ENCODE peak calls at places on chromosome 22, in seven cellular contexts. One of them, this sample, is unnamed.

GRCh38 chr22:30036656-30037055 is 43.6 kb upstream of the HORMAD2 start:
- DNase-seq in fibroblast of mammary gland: no peak
- DNase-seq in WTC11: no peak
- DNase-seq in tibial artery: no peak
- DNase-seq in natural killer cell: no peak
- DNase-seq in A549: no peak
- DNase-seq in GM12865: no peak
- DNase-seq in this sample: no peak

GRCh38 chr22:43206515-43207161 is 19.7 kb upstream of the TTLL12 start:
- DNase-seq in fibroblast of mammary gland: no peak
- DNase-seq in WTC11: no peak
- DNase-seq in tibial artery: no peak
- DNase-seq in natural killer cell: no peak
- DNase-seq in A549: no peak
- DNase-seq in GM12865: no peak
- DNase-seq in this sample: no peak

GRCh38 chr22:29116397-29117123 is 43.7 kb downstream of the KREMEN1 start:
- DNase-seq in fibroblast of mammary gland: no peak
- DNase-seq in WTC11: no peak
- DNase-seq in tibial artery: no peak
- DNase-seq in natural killer cell: no peak
- DNase-seq in A549: no peak
- DNase-seq in GM12865: no peak
- DNase-seq in this sample: no peak

GRCh38 chr22:26429458-26430238 is 588 bp downstream of the ASPHD2 start:
- DNase-seq in fibroblast of mammary gland: no peak
- DNase-seq in WTC11: peak
- DNase-seq in tibial artery: no peak
- DNase-seq in natural killer cell: no peak
- DNase-seq in A549: no peak
- DNase-seq in GM12865: peak
- DNase-seq in this sample: no peak

GRCh38 chr22:33883961-33884808 is 36.1 kb downstream of the LARGE1 start:
- DNase-seq in fibroblast of mammary gland: no peak
- DNase-seq in WTC11: no peak
- DNase-seq in tibial artery: no peak
- DNase-seq in natural killer cell: no peak
- DNase-seq in A549: no peak
- DNase-seq in GM12865: peak
- DNase-seq in this sample: no peak

GRCh38 chr22:30878516-30879365 is 89.8 kb downstream of the MORC2 start:
- DNase-seq in fibroblast of mammary gland: no peak
- DNase-seq in WTC11: no peak
- DNase-seq in tibial artery: no peak
- DNase-seq in natural killer cell: no peak
- DNase-seq in A549: no peak
- DNase-seq in GM12865: no peak
- DNase-seq in this sample: no peak

GRCh38 chr22:31313366-31314147 is 21.3 kb upstream of the PIK3IP1 start:
- DNase-seq in fibroblast of mammary gland: peak
- DNase-seq in WTC11: peak
- DNase-seq in tibial artery: peak
- DNase-seq in natural killer cell: peak
- DNase-seq in A549: peak
- DNase-seq in GM12865: peak
- DNase-seq in this sample: no peak

GRCh38 chr22:35604671-35605457 is 12.3 kb downstream of the MB start:
- DNase-seq in fibroblast of mammary gland: no peak
- DNase-seq in WTC11: no peak
- DNase-seq in tibial artery: no peak
- DNase-seq in natural killer cell: no peak
- DNase-seq in A549: no peak
- DNase-seq in GM12865: no peak
- DNase-seq in this sample: no peak

GRCh38 chr22:24875862-24876506 is 70.0 kb downstream of the SGSM1 start:
- DNase-seq in fibroblast of mammary gland: no peak
- DNase-seq in WTC11: peak
- DNase-seq in tibial artery: no peak
- DNase-seq in natural killer cell: no peak
- DNase-seq in A549: no peak
- DNase-seq in GM12865: peak
- DNase-seq in this sample: no peak

GRCh38 chr22:24969588-24970301 is 17.2 kb downstream of the KIAA1671 start:
- DNase-seq in fibroblast of mammary gland: no peak
- DNase-seq in WTC11: no peak
- DNase-seq in tibial artery: peak
- DNase-seq in natural killer cell: no peak
- DNase-seq in A549: no peak
- DNase-seq in GM12865: no peak
- DNase-seq in this sample: no peak

GRCh38 chr22:27879923-27880322 is 39.1 kb downstream of the PITPNB start:
- DNase-seq in fibroblast of mammary gland: peak
- DNase-seq in WTC11: no peak
- DNase-seq in tibial artery: no peak
- DNase-seq in natural killer cell: no peak
- DNase-seq in A549: peak
- DNase-seq in GM12865: peak
- DNase-seq in this sample: no peak

GRCh38 chr22:31279821-31280496 is 12.3 kb downstream of the PIK3IP1 start:
- DNase-seq in fibroblast of mammary gland: no peak
- DNase-seq in WTC11: no peak
- DNase-seq in tibial artery: no peak
- DNase-seq in natural killer cell: no peak
- DNase-seq in A549: no peak
- DNase-seq in GM12865: no peak
- DNase-seq in this sample: no peak

GRCh38 chr22:31378123-31378522 is 21.3 kb upstream of the DRG1 start:
- DNase-seq in fibroblast of mammary gland: no peak
- DNase-seq in WTC11: no peak
- DNase-seq in tibial artery: no peak
- DNase-seq in natural killer cell: no peak
- DNase-seq in A549: no peak
- DNase-seq in GM12865: no peak
- DNase-seq in this sample: no peak

GRCh38 chr22:27880778-27881394 is 38.2 kb downstream of the PITPNB start:
- DNase-seq in fibroblast of mammary gland: peak
- DNase-seq in WTC11: no peak
- DNase-seq in tibial artery: no peak
- DNase-seq in natural killer cell: no peak
- DNase-seq in A549: peak
- DNase-seq in GM12865: peak
- DNase-seq in this sample: no peak

GRCh38 chr22:25027052-25027525 is 74.6 kb downstream of the KIAA1671 start:
- DNase-seq in fibroblast of mammary gland: no peak
- DNase-seq in WTC11: no peak
- DNase-seq in tibial artery: no peak
- DNase-seq in natural killer cell: no peak
- DNase-seq in A549: no peak
- DNase-seq in GM12865: no peak
- DNase-seq in this sample: no peak

GRCh38 chr22:26805131-26805530 is 147.7 kb downstream of the MIAT start:
- DNase-seq in fibroblast of mammary gland: no peak
- DNase-seq in WTC11: no peak
- DNase-seq in tibial artery: no peak
- DNase-seq in natural killer cell: no peak
- DNase-seq in A549: no peak
- DNase-seq in GM12865: no peak
- DNase-seq in this sample: no peak

GRCh38 chr22:28172948-28173360 is 253.9 kb upstream of the PITPNB start:
- DNase-seq in fibroblast of mammary gland: no peak
- DNase-seq in WTC11: no peak
- DNase-seq in tibial artery: no peak
- DNase-seq in natural killer cell: no peak
- DNase-seq in A549: no peak
- DNase-seq in GM12865: no peak
- DNase-seq in this sample: no peak

GRCh38 chr22:25475554-25476022 is 88.9 kb upstream of the GRK3 start:
- DNase-seq in fibroblast of mammary gland: peak
- DNase-seq in WTC11: no peak
- DNase-seq in tibial artery: no peak
- DNase-seq in natural killer cell: no peak
- DNase-seq in A549: no peak
- DNase-seq in GM12865: no peak
- DNase-seq in this sample: no peak

GRCh38 chr22:45351956-45352355 is 42.2 kb downstream of the FAM118A start:
- DNase-seq in fibroblast of mammary gland: no peak
- DNase-seq in WTC11: no peak
- DNase-seq in tibial artery: no peak
- DNase-seq in natural killer cell: no peak
- DNase-seq in A549: no peak
- DNase-seq in GM12865: no peak
- DNase-seq in this sample: no peak

DNA sequence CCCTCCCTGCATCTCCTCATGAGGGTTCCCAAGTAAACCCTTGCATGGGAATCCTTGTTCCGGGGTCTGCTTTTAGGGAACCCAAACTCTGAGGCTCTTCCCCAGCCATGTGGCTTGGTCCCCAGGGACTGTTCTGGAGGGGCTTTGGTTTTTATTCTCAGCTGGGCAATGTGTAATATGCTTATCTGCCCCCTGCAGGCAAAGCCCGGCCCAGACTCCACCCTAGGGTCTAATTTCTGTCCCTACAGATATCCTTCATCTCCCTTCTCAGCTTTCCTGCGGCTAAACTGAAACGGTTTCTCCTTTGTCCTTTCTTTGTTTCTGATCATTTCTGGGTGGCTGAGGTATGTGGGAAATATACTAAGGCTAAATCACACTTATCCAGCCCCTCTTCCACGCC is 37.1 kb downstream of the TST start:
- DNase-seq in fibroblast of mammary gland: no peak
- DNase-seq in WTC11: no peak
- DNase-seq in tibial artery: no peak
- DNase-seq in natural killer cell: no peak
- DNase-seq in A549: no peak
- DNase-seq in GM12865: no peak
- DNase-seq in this sample: no peak
- TF ChIP-seq CTCF in fibroblast of mammary gland: no peak
- TF ChIP-seq CTCF in WTC11: no peak
- TF ChIP-seq CTCF in tibial artery: no peak
- TF ChIP-seq CTCF in natural killer cell: no peak
- TF ChIP-seq CTCF in A549: no peak
- TF ChIP-seq CTCF in GM12865: no peak
- TF ChIP-seq CTCF in this sample: peak

GRCh38 chr22:49429066-49429465 is 398.6 kb downstream of the BRD1 start:
- DNase-seq in fibroblast of mammary gland: no peak
- DNase-seq in WTC11: no peak
- DNase-seq in tibial artery: no peak
- DNase-seq in natural killer cell: no peak
- DNase-seq in A549: no peak
- DNase-seq in GM12865: no peak
- DNase-seq in this sample: no peak
- TF ChIP-seq CTCF in fibroblast of mammary gland: no peak
- TF ChIP-seq CTCF in WTC11: no peak
- TF ChIP-seq CTCF in tibial artery: no peak
- TF ChIP-seq CTCF in natural killer cell: no peak
- TF ChIP-seq CTCF in A549: no peak
- TF ChIP-seq CTCF in GM12865: no peak
- TF ChIP-seq CTCF in this sample: no peak

DNA sequence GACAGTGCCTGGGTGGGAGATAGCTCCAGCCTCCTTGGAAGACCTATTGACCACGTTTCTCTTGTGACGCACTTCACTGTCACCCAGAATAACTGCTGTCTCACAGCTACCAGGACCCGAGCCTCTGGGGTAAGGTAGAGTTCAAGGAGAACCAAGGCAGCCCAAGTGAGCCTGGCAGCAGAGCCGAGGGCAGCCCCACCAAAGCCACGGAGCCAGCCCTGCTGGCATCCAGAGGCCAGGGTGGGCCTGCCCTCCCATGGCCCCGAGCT is 32.8 kb downstream of the RSPH14 start:
- DNase-seq in fibroblast of mammary gland: no peak
- DNase-seq in WTC11: no peak
- DNase-seq in tibial artery: no peak
- DNase-seq in natural killer cell: no peak
- DNase-seq in A549: no peak
- DNase-seq in GM12865: no peak
- DNase-seq in this sample: no peak
- TF ChIP-seq CTCF in fibroblast of mammary gland: no peak
- TF ChIP-seq CTCF in WTC11: no peak
- TF ChIP-seq CTCF in tibial artery: no peak
- TF ChIP-seq CTCF in natural killer cell: no peak
- TF ChIP-seq CTCF in A549: no peak
- TF ChIP-seq CTCF in GM12865: no peak
- TF ChIP-seq CTCF in this sample: no peak

GRCh38 chr22:39308614-39309363 is 10.6 kb downstream of the RPL3 start:
- DNase-seq in fibroblast of mammary gland: peak
- DNase-seq in WTC11: no peak
- DNase-seq in tibial artery: peak
- DNase-seq in natural killer cell: no peak
- DNase-seq in A549: peak
- DNase-seq in GM12865: no peak
- DNase-seq in this sample: no peak

GRCh38 chr22:39303358-39303757 is 16.1 kb downstream of the RPL3 start:
- DNase-seq in fibroblast of mammary gland: no peak
- DNase-seq in WTC11: no peak
- DNase-seq in tibial artery: no peak
- DNase-seq in natural killer cell: no peak
- DNase-seq in A549: no peak
- DNase-seq in GM12865: no peak
- DNase-seq in this sample: no peak

GRCh38 chr22:39303892-39304671 is 15.3 kb downstream of the RPL3 start:
- DNase-seq in fibroblast of mammary gland: no peak
- DNase-seq in WTC11: no peak
- DNase-seq in tibial artery: no peak
- DNase-seq in natural killer cell: no peak
- DNase-seq in A549: no peak
- DNase-seq in GM12865: no peak
- DNase-seq in this sample: no peak

GRCh38 chr22:39309364-39309861 is 10.0 kb downstream of the RPL3 start:
- DNase-seq in fibroblast of mammary gland: no peak
- DNase-seq in WTC11: peak
- DNase-seq in tibial artery: no peak
- DNase-seq in natural killer cell: no peak
- DNase-seq in A549: no peak
- DNase-seq in GM12865: no peak
- DNase-seq in this sample: no peak

DNA sequence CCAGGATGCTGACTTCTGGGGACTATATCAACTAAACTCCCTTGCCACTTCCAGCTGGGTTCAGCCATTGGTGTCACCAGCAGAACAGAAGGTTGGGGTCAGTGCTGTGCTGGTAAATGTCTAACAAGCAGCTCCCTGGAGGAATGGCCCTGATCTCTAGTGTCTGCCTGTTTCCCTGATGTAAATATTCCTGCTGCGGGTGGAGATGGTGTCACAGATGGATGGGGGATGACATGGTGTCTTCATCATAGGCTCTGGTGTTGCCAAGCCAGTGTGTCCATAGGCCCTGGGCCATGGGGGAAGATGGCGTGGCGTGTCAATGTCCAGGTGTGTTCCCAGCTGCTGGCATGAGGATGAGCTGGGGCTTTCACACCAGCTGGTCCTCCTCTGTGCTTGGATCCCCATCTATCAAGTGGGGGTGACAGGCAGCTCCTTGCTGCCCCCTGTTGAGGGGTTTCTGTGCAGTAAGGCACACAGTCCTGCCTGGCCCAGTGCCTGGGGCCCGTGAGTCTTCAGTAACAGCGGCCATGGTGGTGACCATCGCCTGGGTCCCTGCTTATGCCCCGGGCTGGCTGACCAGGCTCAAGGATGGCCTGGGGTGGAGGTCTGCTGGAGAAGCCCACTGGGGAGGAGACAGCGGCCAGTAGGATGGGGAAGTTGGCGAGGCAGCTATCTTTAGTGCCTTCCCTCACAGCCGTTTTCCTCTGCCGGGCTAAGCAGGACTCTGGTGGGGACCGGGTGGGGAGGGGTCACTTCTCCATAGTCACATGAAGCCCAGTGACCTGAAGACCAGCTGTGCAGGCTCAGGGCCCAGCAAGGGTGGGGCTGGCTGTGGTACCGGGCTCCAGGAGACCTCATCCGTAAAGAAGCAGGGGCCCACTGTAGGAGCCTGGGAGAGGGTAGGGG is 12.7 kb downstream of the RPL3 start:
- DNase-seq in fibroblast of mammary gland: no peak
- DNase-seq in WTC11: peak
- DNase-seq in tibial artery: no peak
- DNase-seq in natural killer cell: no peak
- DNase-seq in A549: no peak
- DNase-seq in GM12865: peak
- DNase-seq in this sample: no peak
- TF ChIP-seq CTCF in fibroblast of mammary gland: peak
- TF ChIP-seq CTCF in WTC11: no peak
- TF ChIP-seq CTCF in tibial artery: no peak
- TF ChIP-seq CTCF in natural killer cell: peak
- TF ChIP-seq CTCF in A549: peak
- TF ChIP-seq CTCF in GM12865: peak
- TF ChIP-seq CTCF in this sample: peak